ENCODE peak calls at places on chromosomes 12 and 14, in six cellular contexts. Z is DND-41; Q is astrocyte of the spinal cord; E is HL-60; R is esophagus muscularis mucosa; M is CD4-positive, alpha-beta T cell. H is an unnamed sample.

GRCh38 chr12:28780096-28780495 is 369.0 kb upstream of the FAR2 start:
- DNase-seq in Z (no peak), Q (peak; percentile 64), E (no peak), R (no peak), M (no peak), H (no peak)

GRCh38 chr12:68636268-68636667 is 25.6 kb downstream of the RAP1B start:
- DNase-seq in Z (no peak), Q (peak; percentile 45), E (no peak), R (no peak), M (no peak), H (no peak)

GRCh38 chr14:104805326-104805678 is 4.4 kb downstream of the ZBTB42 start:
- DNase-seq in Z (no peak), Q (peak; percentile 89), E (no peak), R (no peak), M (no peak), H (peak; percentile 91)

GRCh38 chr12:685388-685787 is 22.1 kb upstream of the NINJ2 start:
- DNase-seq in Z (peak; percentile 62), Q (peak; percentile 87), E (peak; percentile 54), R (no peak), M (peak; percentile 73), H (no peak)

GRCh38 chr14:84129028-84129427 is 1400.9 kb upstream of the FLRT2 start:
- DNase-seq in Z (no peak), Q (no peak), E (peak; percentile 85), R (no peak), M (no peak), H (no peak)

GRCh38 chr12:49730568-49731101 is 10.7 kb upstream of the TMBIM6 start:
- DNase-seq in Z (no peak), Q (no peak), E (no peak), R (no peak), M (no peak), H (no peak)

GRCh38 chr14:35351497-35351896 is 53.1 kb downstream of the NFKBIA start:
- DNase-seq in Z (no peak), Q (no peak), E (no peak), R (no peak), M (no peak), H (no peak)

GRCh38 chr12:53207042-53207441 is at the start of gene ITGB7:
- DNase-seq in Z (peak; percentile 38), Q (no peak), E (peak; percentile 79), R (no peak), M (peak; percentile 75), H (no peak)

GRCh38 chr12:25236190-25236589 is 14.5 kb downstream of the KRAS start:
- DNase-seq in Z (no peak), Q (peak; percentile 19), E (no peak), R (no peak), M (no peak), H (no peak)

GRCh38 chr12:58537278-58537677 is 383.0 kb downstream of the LRIG3 start:
- DNase-seq in Z (no peak), Q (peak; percentile 72), E (no peak), R (no peak), M (no peak), H (no peak)

GRCh38 chr12:43226151-43226550 is 325.9 kb downstream of the ADAMTS20 start:
- DNase-seq in Z (no peak), Q (no peak), E (no peak), R (no peak), M (no peak), H (no peak)

GRCh38 chr14:79605863-79606262 is 605.4 kb downstream of the DIO2 start:
- DNase-seq in Z (no peak), Q (no peak), E (no peak), R (no peak), M (no peak), H (no peak)

GRCh38 chr12:107242189-107242588 is 148.8 kb upstream of the CRY1 start:
- DNase-seq in Z (no peak), Q (peak; percentile 37), E (no peak), R (no peak), M (no peak), H (peak; percentile 21)

GRCh38 chr12:124464062-124464461 is 103.3 kb downstream of the NCOR2 start:
- DNase-seq in Z (no peak), Q (no peak), E (peak; percentile 72), R (no peak), M (no peak), H (no peak)

GRCh38 chr12:49832836-49833421 is 4.7 kb upstream of the NCKAP5L start:
- DNase-seq in Z (no peak), Q (peak; percentile 49), E (no peak), R (no peak), M (no peak), H (no peak)

GRCh38 chr12:124077730-124078129 is 104.7 kb downstream of the ZNF664 start:
- DNase-seq in Z (no peak), Q (no peak), E (no peak), R (no peak), M (no peak), H (no peak)

GRCh38 chr12:51672334-51672733 is 81.3 kb downstream of the SCN8A start:
- DNase-seq in Z (no peak), Q (no peak), E (no peak), R (no peak), M (no peak), H (no peak)

GRCh38 chr12:47714823-47715386 is 9.1 kb upstream of the RPAP3 start:
- DNase-seq in Z (no peak), Q (no peak), E (no peak), R (no peak), M (no peak), H (no peak)

GRCh38 chr14:70658899-70659298 is 17.2 kb downstream of the TTC9 start:
- DNase-seq in Z (peak; percentile 44), Q (no peak), E (peak; percentile 73), R (no peak), M (no peak), H (no peak)

GRCh38 chr14:70663707-70664179 is 22.0 kb downstream of the TTC9 start:
- DNase-seq in Z (no peak), Q (no peak), E (no peak), R (no peak), M (no peak), H (no peak)

GRCh38 chr14:70662816-70663215 is 21.1 kb downstream of the TTC9 start:
- DNase-seq in Z (no peak), Q (no peak), E (no peak), R (no peak), M (no peak), H (no peak)

GRCh38 chr14:70662080-70662479 is 20.4 kb downstream of the TTC9 start:
- DNase-seq in Z (no peak), Q (no peak), E (no peak), R (no peak), M (no peak), H (no peak)

DNA sequence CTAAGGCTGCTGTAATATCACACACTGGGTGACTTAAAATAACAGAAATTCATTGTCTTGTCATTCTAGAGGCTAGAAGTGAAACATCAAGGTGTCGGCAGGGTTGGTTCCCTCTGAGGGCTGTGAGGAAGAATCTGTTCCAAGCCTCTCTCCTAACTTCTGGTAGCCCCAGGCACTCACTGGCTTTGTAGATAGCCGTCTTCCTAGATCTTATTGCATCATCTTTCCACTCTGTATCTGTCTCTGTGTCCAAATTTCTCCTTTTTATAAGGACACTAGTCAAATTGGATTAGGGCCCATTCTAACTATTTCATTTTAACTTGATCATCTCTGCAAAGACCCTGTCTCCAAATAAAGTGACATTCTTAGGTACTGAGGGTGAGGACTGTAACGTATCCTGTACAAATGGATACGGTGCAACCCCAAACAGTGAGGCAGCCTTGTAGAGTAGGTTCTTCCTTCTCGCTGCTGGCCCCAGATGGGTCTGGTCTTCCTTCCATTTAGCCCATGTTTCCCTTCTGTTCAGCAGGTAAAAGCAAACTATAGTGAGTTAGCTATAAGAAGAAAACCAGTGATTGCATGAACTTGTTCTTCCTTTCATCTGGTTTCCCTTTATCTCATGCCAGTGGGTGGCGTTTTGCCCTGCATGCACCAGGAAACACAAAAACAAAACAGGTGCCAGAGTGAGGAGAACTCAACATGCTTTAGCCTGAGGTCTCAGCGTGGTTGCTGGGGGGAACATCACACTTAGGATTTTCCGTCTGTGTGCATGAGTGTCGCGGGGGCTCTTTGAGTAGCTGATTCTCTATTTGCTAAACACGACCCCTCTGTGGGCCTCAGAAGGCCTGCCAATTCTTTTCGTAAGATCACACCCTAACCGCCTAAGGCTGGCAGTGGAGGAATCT is 19.5 kb downstream of the TTC9 start:
- DNase-seq in Z (peak; percentile 58), Q (no peak), E (peak; percentile 30), R (no peak), M (peak; percentile 57), H (no peak)
- TF ChIP-seq CTCF in Z (peak; percentile 24), Q (no peak), E (no peak), R (no peak), M (peak; percentile 33), H (no peak)

GRCh38 chr12:75660107-75660530 is 148.7 kb upstream of the KRR1 start:
- DNase-seq in Z (no peak), Q (peak; percentile 91), E (no peak), R (no peak), M (no peak), H (no peak)
- TF ChIP-seq CTCF in Z (no peak), Q (no peak), E (no peak), R (no peak), M (no peak), H (no peak)

GRCh38 chr12:57473392-57473791 is 6.3 kb downstream of the ARHGAP9 start:
- DNase-seq in Z (no peak), Q (no peak), E (no peak), R (no peak), M (no peak), H (no peak)
- TF ChIP-seq CTCF in Z (no peak), Q (no peak), E (no peak), R (no peak), M (no peak), H (no peak)

GRCh38 chr12:64392221-64392620 is 1.7 kb upstream of the C12orf56 start:
- DNase-seq in Z (no peak), Q (peak; percentile 59), E (peak; percentile 17), R (no peak), M (no peak), H (no peak)
- TF ChIP-seq CTCF in Z (peak; percentile 53), Q (peak; percentile 34), E (peak; percentile 9), R (no peak), M (peak; percentile 48), H (peak; percentile 51)

DNA sequence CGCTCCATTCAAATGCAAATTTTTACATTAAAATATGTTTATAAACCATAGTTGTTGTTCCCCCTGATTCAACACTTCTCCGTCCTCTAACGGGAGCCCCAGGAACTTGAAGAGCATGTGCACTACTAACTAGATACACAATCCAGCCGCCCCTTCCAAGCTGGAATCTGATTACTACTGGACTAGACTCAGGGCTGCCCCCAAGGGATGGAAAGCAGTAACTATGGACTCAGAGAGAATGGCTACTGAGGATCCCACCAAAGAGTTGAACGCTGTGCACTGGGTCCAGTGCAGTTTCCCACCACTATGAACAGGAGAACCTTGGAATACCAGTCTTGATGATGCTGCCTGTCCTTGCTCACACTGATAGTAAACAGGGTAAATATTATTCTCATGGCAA is 48.6 kb upstream of the PCNX1 start:
- DNase-seq in Z (no peak), Q (no peak), E (no peak), R (no peak), M (no peak), H (no peak)
- TF ChIP-seq CTCF in Z (no peak), Q (no peak), E (no peak), R (no peak), M (no peak), H (no peak)

GRCh38 chr14:69096766-69097475 is 56.0 kb downstream of the DCAF5 start:
- DNase-seq in Z (no peak), Q (peak; percentile 21), E (no peak), R (no peak), M (no peak), H (no peak)
- TF ChIP-seq CTCF in Z (no peak), Q (no peak), E (no peak), R (no peak), M (no peak), H (no peak)

GRCh38 chr12:65074932-65075331 is 46.2 kb downstream of the WIF1 start:
- DNase-seq in Z (no peak), Q (no peak), E (no peak), R (no peak), M (no peak), H (no peak)
- TF ChIP-seq CTCF in Z (peak; percentile 28), Q (no peak), E (no peak), R (no peak), M (no peak), H (no peak)